ENCODE peak calls at places on chromosomes 2 and 18, in four cellular contexts. M is NCI-H2107; Q is stimulated activated CD4-positive, alpha-beta T cell treated with anti-CD3 and anti-CD28 coated beads, Interleukin-1b, Interleukin-23, amount 100 ng/mL, for 24 hours; B is T-helper 2 cell treated with Interferon-gamma antibody and Interleukin-4, amounts not matched to agents 5 μg/mL and 100 μg/mL, for 36 hours. P is an unnamed sample.

GRCh38 chr2:69668598-69668997 is 25.1 kb upstream of the AAK1 start:
- DNase-seq in M (no peak), Q (no peak), B (no peak), P (no peak)

GRCh38 chr2:62234755-62235655 is 39.1 kb downstream of the B3GNT2 start:
- DNase-seq in B (no peak), M (no peak), Q (no peak), P (no peak)

GRCh38 chr2:166158546-166158945 is 30.7 kb upstream of the SCN1A start:
- DNase-seq in B (no peak), M (no peak), Q (no peak), P (no peak)

GRCh38 chr2:99910903-99911302 is 231.5 kb downstream of the AFF3 start:
- DNase-seq in B (no peak), Q (no peak), M (no peak), P (no peak)

GRCh38 chr2:240338274-240338673 is 97.2 kb upstream of the GPC1 start:
- DNase-seq in B (no peak), M (no peak), Q (no peak), P (peak)

GRCh38 chr2:25483584-25484266 is 142.0 kb upstream of the DNMT3A start:
- DNase-seq in M (no peak), Q (no peak), B (no peak), P (no peak)

GRCh38 chr2:16317211-16317830 is 348.3 kb downstream of the CYRIA start:
- DNase-seq in B (no peak), Q (no peak), M (no peak), P (no peak)

GRCh38 chr2:199407421-199407820 is 50.3 kb downstream of the SATB2 start:
- DNase-seq in B (no peak), Q (no peak), M (no peak), P (no peak)

GRCh38 chr2:216936954-216937357 is 77.1 kb upstream of the TNP1 start:
- DNase-seq in M (no peak), Q (no peak), B (no peak), P (no peak)

GRCh38 chr18:77234504-77235365 is 14.9 kb upstream of the GALR1 start:
- DNase-seq in Q (no peak), B (no peak), M (no peak), P (no peak)

GRCh38 chr2:54871457-54872103 is 148.1 kb downstream of the EML6 start:
- DNase-seq in Q (no peak), B (no peak), M (no peak), P (no peak)

GRCh38 chr2:129733579-129733978 is 245.9 kb upstream of the RAB6C start:
- DNase-seq in Q (no peak), M (no peak), B (no peak), P (no peak)

GRCh38 chr2:109032229-109032800 is 43.3 kb upstream of the EDAR start:
- DNase-seq in B (no peak), M (no peak), Q (no peak), P (no peak)

GRCh38 chr2:28510184-28510583 is 14.3 kb downstream of the PLB1 start:
- DNase-seq in Q (no peak), M (no peak), B (no peak), P (no peak)